ENCODE peak calls at places on chromosomes 1 and 21, in five cellular contexts. O is dorsolateral prefrontal cortex, R is stomach, A is WERI-Rb-1, B is left lung. Z is an unnamed sample.

GRCh38 chr1:245858683-245859509 is 648.2 kb downstream of the SMYD3 start:
- DNase-seq in A (no peak), R (no peak), B (no peak), O (no peak), Z (no peak)

GRCh38 chr1:118636004-118636403 is 352.1 kb downstream of the TBX15 start:
- DNase-seq in O (no peak), A (no peak), R (no peak), B (no peak), Z (no peak)

GRCh38 chr1:159076753-159077656 is at the start of gene AIM2:
- DNase-seq in R (peak), O (no peak), B (peak), A (no peak), Z (peak)

GRCh38 chr1:109625601-109626560 is 6.2 kb downstream of the AMPD2 start:
- DNase-seq in A (no peak), R (no peak), O (no peak), B (no peak), Z (no peak)

GRCh38 chr1:119045091-119045746 is 57.1 kb upstream of the TBX15 start:
- DNase-seq in A (no peak), O (no peak), R (no peak), B (no peak), Z (no peak)

GRCh38 chr1:246631426-246631825 is 65.2 kb downstream of the CNST start:
- DNase-seq in O (no peak), A (no peak), B (no peak), R (no peak), Z (no peak)

GRCh38 chr1:167599839-167600581 is 30.0 kb upstream of the RCSD1 start:
- DNase-seq in A (no peak), B (no peak), O (no peak), R (no peak), Z (peak)

GRCh38 chr21:45039309-45040113 is 34.9 kb upstream of the ADARB1 start:
- DNase-seq in A (no peak), B (no peak), O (no peak), R (no peak), Z (no peak)

GRCh38 chr1:245383396-245384330 is 228.9 kb downstream of the KIF26B start:
- DNase-seq in O (no peak), B (no peak), A (no peak), R (no peak), Z (no peak)

GRCh38 chr1:24768873-24769605 is 23.8 kb downstream of the CLIC4 start:
- DNase-seq in A (no peak), O (no peak), B (no peak), R (no peak), Z (no peak)

GRCh38 chr1:167165948-167166702 is 54.6 kb upstream of the POU2F1 start:
- DNase-seq in O (no peak), R (no peak), A (no peak), B (no peak), Z (no peak)

GRCh38 chr1:36203554-36204346 is 20.5 kb upstream of the THRAP3 start:
- DNase-seq in B (peak), O (peak), A (no peak), R (peak), Z (no peak)

GRCh38 chr1:240414237-240414636 is 197.7 kb downstream of the GREM2 start:
- DNase-seq in O (no peak), R (no peak), B (no peak), A (no peak), Z (no peak)
- H3K27ac ChIP-seq in O (no peak), R (no peak), B (no peak), A (no peak), Z (no peak)

GRCh38 chr1:156284112-156284511 is at the start of gene TMEM79:
- DNase-seq in O (no peak), B (no peak), A (no peak), R (no peak), Z (no peak)

GRCh38 chr1:156285437-156285836 is 1.3 kb downstream of the TMEM79 start:
- DNase-seq in O (no peak), R (no peak), A (no peak), B (no peak), Z (no peak)

GRCh38 chr1:156282479-156283222 is at the start of gene SMG5:
- DNase-seq in A (peak), B (peak), R (peak), O (peak), Z (peak)

GRCh38 chr1:156286061-156286460 is 1.9 kb downstream of the TMEM79 start:
- DNase-seq in A (no peak), R (no peak), O (no peak), B (no peak), Z (no peak)

DNA sequence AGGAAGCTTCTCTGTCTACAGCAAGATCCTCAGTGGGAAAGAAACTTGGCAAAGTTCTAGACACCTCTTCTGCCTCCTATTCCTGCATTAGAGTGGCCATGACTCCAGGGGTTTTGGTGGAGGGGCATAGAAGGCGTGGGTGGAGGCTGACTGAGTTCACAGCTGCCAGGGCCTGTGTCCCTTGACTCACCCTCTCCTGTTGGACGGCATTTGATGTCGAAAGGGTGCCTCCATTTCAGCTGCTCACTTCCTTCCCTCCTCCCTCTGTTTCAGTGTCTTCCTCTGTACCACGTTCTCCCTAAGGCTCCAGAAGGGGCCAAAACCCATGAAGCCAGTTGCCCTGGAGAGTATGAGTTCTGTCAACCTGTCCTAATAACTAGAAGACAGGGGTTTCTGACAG is 637 bp downstream of the TMEM79 start:
- DNase-seq in A (no peak), R (no peak), B (no peak), O (no peak), Z (no peak)
- H3K4me3 ChIP-seq in A (no peak), R (no peak), B (no peak), O (no peak), Z (no peak)

GRCh38 chr1:17245926-17246325 is 3.0 kb upstream of the PADI3 start:
- DNase-seq in B (peak), A (no peak), O (no peak), R (no peak), Z (no peak)
- H3K27ac ChIP-seq in B (no peak), A (no peak), O (no peak), R (no peak), Z (no peak)

GRCh38 chr1:50103615-50104081 is 5.1 kb upstream of the ELAVL4 start:
- DNase-seq in R (no peak), B (no peak), O (no peak), A (peak), Z (no peak)
- H3K4me3 ChIP-seq in R (no peak), B (no peak), O (no peak), A (no peak), Z (no peak)